ENCODE peak calls at places on chromosome 6, in seven cellular contexts. Y, R, Z, D, L, P and V are unnamed samples.

GRCh38 chr6:13709698-13710551 is 1.7 kb downstream of the RANBP9 start:
- DNase-seq in P (peak), Z (peak), L (no peak), Y (no peak), D (no peak), R (peak), V (no peak)

GRCh38 chr6:144744720-144745119 is 459.6 kb downstream of the UTRN start:
- DNase-seq in Z (no peak), D (no peak), P (no peak), Y (no peak), L (no peak), R (no peak), V (no peak)

GRCh38 chr6:152071843-152072242 is 264.4 kb downstream of the ESR1 start:
- DNase-seq in D (no peak), R (no peak), Y (no peak), L (no peak), Z (no peak), P (no peak), V (no peak)

GRCh38 chr6:41785689-41786450 is 1.6 kb upstream of the TOMM6 start:
- DNase-seq in D (no peak), L (peak), Z (peak), R (no peak), P (no peak), Y (no peak), V (no peak)

GRCh38 chr6:62285612-62286469 is at the start of gene KHDRBS2:
- DNase-seq in D (no peak), R (no peak), L (peak), P (no peak), Y (peak), Z (peak), V (peak)

GRCh38 chr6:73452107-73452461 is at the start of gene CGAS:
- DNase-seq in P (peak), D (no peak), R (peak), Z (peak), Y (peak), L (peak), V (peak)

GRCh38 chr6:93550551-93551276 is 131.4 kb upstream of the EPHA7 start:
- DNase-seq in Y (no peak), P (no peak), R (no peak), Z (peak), D (no peak), L (no peak), V (no peak)

GRCh38 chr6:7939186-7939863 is 28.7 kb upstream of the TXNDC5 start:
- DNase-seq in D (no peak), Y (no peak), Z (peak), P (no peak), R (no peak), L (no peak), V (no peak)

GRCh38 chr6:36025932-36026327 is 1.5 kb upstream of the SLC26A8 start:
- DNase-seq in L (no peak), Z (peak), Y (no peak), P (no peak), R (no peak), D (no peak), V (no peak)

GRCh38 chr6:143090314-143091044 is 29.8 kb downstream of the AIG1 start:
- DNase-seq in D (no peak), R (no peak), Z (no peak), Y (no peak), L (no peak), P (no peak), V (no peak)

GRCh38 chr6:118932421-118932820 is 2.5 kb downstream of the MCM9 start:
- DNase-seq in Z (no peak), Y (no peak), P (no peak), L (no peak), R (no peak), D (no peak), V (no peak)

GRCh38 chr6:87718662-87719433 is 16.8 kb upstream of the AKIRIN2 start:
- DNase-seq in Y (no peak), L (no peak), D (no peak), R (peak), P (no peak), Z (peak), V (no peak)

GRCh38 chr6:3355011-3355357 is 96.2 kb downstream of the PSMG4 start:
- DNase-seq in Y (no peak), Z (no peak), D (no peak), L (no peak), R (no peak), P (no peak), V (no peak)

GRCh38 chr6:15747354-15747883 is 84.6 kb upstream of the DTNBP1 start:
- DNase-seq in Y (no peak), D (no peak), R (no peak), P (no peak), Z (no peak), L (no peak), V (no peak)

GRCh38 chr6:2225422-2226392 is 19.7 kb downstream of the GMDS start:
- DNase-seq in Y (no peak), Z (no peak), R (peak), D (no peak), P (no peak), L (no peak), V (no peak)

GRCh38 chr6:25641940-25642666 is 9.9 kb upstream of the SCGN start:
- DNase-seq in Y (no peak), L (no peak), D (no peak), P (no peak), R (no peak), Z (no peak), V (no peak)